ENCODE peak calls at places on chromosomes 13 and 19, in seven cellular contexts. A, N, T, R, K, Y and Q are unnamed samples.

GRCh38 chr19:14156122-14156521 is 19.7 kb upstream of the ASF1B start:
- DNase-seq in A (no peak), N (no peak), T (no peak), R (no peak), K (no peak), Y (no peak), Q (no peak)

GRCh38 chr19:42276821-42277220 is 7.8 kb downstream of the CIC start:
- DNase-seq in A (no peak), N (no peak), T (no peak), R (peak; percentile 74), K (no peak), Y (no peak), Q (no peak)

GRCh38 chr19:41422955-41423354 is 4.2 kb downstream of the B3GNT8 start:
- DNase-seq in A (no peak), N (no peak), T (no peak), R (no peak), K (no peak), Y (no peak), Q (no peak)

GRCh38 chr19:30870861-30871260 is 478.4 kb downstream of the TSHZ3 start:
- DNase-seq in A (no peak), N (no peak), T (no peak), R (no peak), K (no peak), Y (peak; percentile 9), Q (no peak)

GRCh38 chr19:37055330-37055729 is 22.9 kb upstream of the ZNF420 start:
- DNase-seq in A (no peak), N (no peak), T (no peak), R (no peak), K (no peak), Y (no peak), Q (no peak)

GRCh38 chr13:40479196-40479845 is 187.1 kb downstream of the FOXO1 start:
- DNase-seq in A (no peak), N (no peak), T (no peak), R (no peak), K (no peak), Y (no peak), Q (no peak)

GRCh38 chr19:814108-815078 is 7.4 kb downstream of the PLPPR3 start:
- DNase-seq in A (no peak), N (no peak), T (no peak), R (no peak), K (no peak), Y (no peak), Q (no peak)

GRCh38 chr13:21137696-21138095 is 38.7 kb downstream of the SKA3 start:
- DNase-seq in A (no peak), N (peak; percentile 22), T (no peak), R (peak; percentile 29), K (no peak), Y (peak; percentile 8), Q (peak; percentile 34)

GRCh38 chr19:32067686-32068085 is 277.7 kb upstream of the ZNF507 start:
- DNase-seq in A (no peak), N (no peak), T (no peak), R (no peak), K (no peak), Y (no peak), Q (no peak)

GRCh38 chr13:92136449-92137180 is 738.2 kb downstream of the GPC5 start:
- DNase-seq in A (no peak), N (peak; percentile 7), T (no peak), R (no peak), K (no peak), Y (no peak), Q (no peak)

GRCh38 chr13:78468546-78469060 is 134.7 kb downstream of the POU4F1 start:
- DNase-seq in A (no peak), N (no peak), T (no peak), R (no peak), K (no peak), Y (no peak), Q (no peak)

GRCh38 chr13:30807392-30807791 is 72.0 kb downstream of the ALOX5AP start:
- DNase-seq in A (no peak), N (no peak), T (no peak), R (no peak), K (no peak), Y (no peak), Q (no peak)

GRCh38 chr19:5968431-5969373 is 9.2 kb downstream of the RANBP3 start:
- DNase-seq in A (no peak), N (no peak), T (no peak), R (peak; percentile 58), K (no peak), Y (no peak), Q (no peak)

GRCh38 chr13:112146073-112146360 is 79.1 kb downstream of the SOX1 start:
- DNase-seq in A (no peak), N (no peak), T (no peak), R (no peak), K (no peak), Y (no peak), Q (no peak)

GRCh38 chr19:53874384-53874995 is 6.8 kb downstream of the MYADM start:
- DNase-seq in A (no peak), N (no peak), T (no peak), R (no peak), K (no peak), Y (no peak), Q (no peak)
- H3K4me3 ChIP-seq in A (no peak overlapping the region), N (no peak overlapping the region), T (no peak overlapping the region), R (no peak overlapping the region), K (no peak overlapping the region), Y (no peak overlapping the region), Q (no peak overlapping the region)

DNA sequence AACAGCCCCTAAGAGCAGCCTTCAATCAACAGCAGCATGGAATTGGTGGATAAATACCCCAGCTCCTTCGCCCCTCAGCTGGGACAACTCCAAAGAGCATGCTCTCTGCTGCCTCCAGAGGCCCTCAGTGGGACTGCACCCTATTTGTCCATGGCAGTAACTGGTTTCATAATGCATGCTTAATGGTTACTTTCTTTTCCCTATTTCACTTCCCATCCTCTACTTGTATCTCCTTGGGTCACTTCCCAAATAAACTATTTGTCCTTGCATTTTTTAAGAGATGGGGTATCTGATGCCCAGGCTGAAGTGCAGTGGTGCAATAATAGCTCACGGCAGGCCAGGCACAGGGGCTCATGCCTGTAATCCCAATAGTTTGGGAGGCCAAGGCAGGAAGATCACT is 13.5 kb upstream of the TPM4 start:
- DNase-seq in A (peak; percentile 78), N (no peak), T (no peak), R (no peak), K (peak; percentile 39), Y (no peak), Q (no peak)
- TF ChIP-seq CTCF in A (peak; percentile 87), N (peak; percentile 98), T (peak; percentile 82), R (peak; percentile 98), K (peak; percentile 65), Y (peak; percentile 88), Q (peak; percentile 97)

DNA sequence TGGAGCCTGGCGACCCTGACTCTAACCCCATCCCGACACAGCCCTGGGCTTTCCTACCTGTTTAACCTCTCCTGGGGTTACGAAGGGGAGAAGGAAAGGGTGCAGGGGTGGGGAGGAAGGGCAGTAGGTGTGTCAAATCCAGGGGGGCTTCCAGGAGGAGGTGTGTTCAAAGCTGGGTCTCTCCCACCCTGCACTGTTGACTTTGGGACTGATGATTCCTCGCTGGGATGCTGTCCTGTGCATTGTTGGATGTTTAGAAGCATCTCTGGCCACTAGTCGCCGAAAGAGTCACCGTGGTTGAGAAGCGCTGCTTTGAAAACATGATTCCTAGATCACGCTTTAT is 4.2 kb upstream of the FCER2 start:
- DNase-seq in A (no peak), N (no peak), T (no peak), R (no peak), K (no peak), Y (no peak), Q (no peak)
- H3K4me3 ChIP-seq in A (no peak overlapping the region), N (no peak overlapping the region), T (no peak overlapping the region), R (no peak overlapping the region), K (no peak overlapping the region), Y (no peak overlapping the region), Q (no peak overlapping the region)

GRCh38 chr13:49690990-49691886 is at the start of gene EBPL:
- DNase-seq in A (peak; percentile 96), N (peak; percentile 89), T (peak; percentile 93), R (peak; percentile 98), K (peak; percentile 95), Y (peak; percentile 80), Q (peak; percentile 91)
- TF ChIP-seq CTCF in A (no peak), N (no peak), T (no peak), R (no peak), K (no peak), Y (no peak), Q (no peak)

GRCh38 chr19:53868892-53869804 is 1.5 kb downstream of the MYADM start:
- DNase-seq in A (peak; percentile 93), N (peak; percentile 96), T (peak; percentile 92), R (peak; percentile 81), K (peak; percentile 89), Y (peak; percentile 89), Q (peak; percentile 94)
- H3K4me3 ChIP-seq in A (peak overlapping the region; percentile 81), N (peak overlapping the region; percentile 97), T (peak overlapping the region; percentile 82), R (peak overlapping the region; percentile 46), K (peak overlapping the region; percentile 73), Y (peak overlapping the region; percentile 99), Q (peak overlapping the region; percentile 60)

DNA sequence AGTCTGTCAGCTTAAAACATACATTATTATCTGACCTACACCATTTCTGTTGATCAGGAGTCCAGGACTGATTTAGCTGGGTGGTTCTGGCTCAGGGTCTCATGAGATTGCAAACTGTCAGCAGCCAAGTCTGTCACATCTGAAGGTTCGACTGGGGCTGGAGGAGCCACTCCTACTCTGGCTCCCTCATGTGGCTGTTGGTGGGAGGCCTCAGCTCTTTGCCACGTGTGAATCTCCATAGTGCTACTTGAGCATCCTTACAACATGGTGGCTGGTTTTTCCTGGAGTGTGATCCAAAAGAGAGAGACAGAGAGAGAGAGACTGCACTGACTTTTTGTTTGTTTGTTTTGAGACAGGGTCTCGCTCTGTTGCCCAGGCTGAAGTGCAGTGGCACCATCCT is 63.6 kb upstream of the NFIC start:
- DNase-seq in A (no peak), N (no peak), T (no peak), R (no peak), K (no peak), Y (no peak), Q (no peak)
- TF ChIP-seq CTCF in A (no peak), N (no peak), T (no peak), R (peak; percentile 4), K (no peak), Y (no peak), Q (peak; percentile 4)